ENCODE peak calls at places on chromosome 1, in eight cellular contexts. F is activated T-helper 1 cell treated with anti-CD3 and anti-CD28 coated beads, Interleukin-12 subunit alpha, Interleukin-12 subunit beta, Interleukin-2, Interleukin-4 antibody, amounts not matched to agents 30 ng/mL and 10 ng/mL and 1 ng/mL, durations not matched to agents 14 hours and 24 hours and 36 hours; H is KBM-7; Q is AG09319; N is M059J; O is cerebellum; J is tibial artery; L is activated naive CD4-positive, alpha-beta T cell. W is an unnamed sample.

GRCh38 chr1:187465441-187465840 is 636.7 kb downstream of the PLA2G4A start:
- DNase-seq in F (no peak), H (no peak), Q (no peak), N (no peak), O (no peak), J (no peak), L (no peak), W (no peak)

GRCh38 chr1:115810609-115811008 is 30.3 kb downstream of the NHLH2 start:
- DNase-seq in F (no peak), H (no peak), Q (no peak), N (no peak), O (no peak), J (no peak), L (no peak), W (no peak)

GRCh38 chr1:88946845-88947244 is 45.6 kb downstream of the KYAT3 start:
- DNase-seq in F (no peak), H (no peak), Q (no peak), N (no peak), O (no peak), J (no peak), L (no peak), W (peak; percentile 49)

GRCh38 chr1:95039360-95040031 is 33.3 kb downstream of the ALG14 start:
- DNase-seq in F (no peak), H (no peak), Q (no peak), N (peak; percentile 84), O (no peak), J (no peak), L (no peak), W (peak; percentile 31)

GRCh38 chr1:150149490-150150453 is at the start of gene PLEKHO1:
- DNase-seq in F (peak; percentile 68), H (peak; percentile 69), Q (peak; percentile 49), N (peak; percentile 83), O (peak; percentile 73), J (peak; percentile 90), L (peak; percentile 73), W (peak; percentile 79)

GRCh38 chr1:101239095-101240040 is 2.5 kb downstream of the S1PR1 start:
- DNase-seq in F (peak; percentile 71), H (no peak), Q (no peak), N (no peak), O (no peak), J (no peak), L (peak; percentile 30), W (no peak)

GRCh38 chr1:193940176-193940575 is 753.8 kb upstream of the B3GALT2 start:
- DNase-seq in F (no peak), H (no peak), Q (no peak), N (no peak), O (no peak), J (no peak), L (no peak), W (no peak)

GRCh38 chr1:6743189-6744101 is 41.8 kb upstream of the CAMTA1 start:
- DNase-seq in F (no peak), H (peak; percentile 94), Q (peak; percentile 57), N (peak; percentile 90), O (no peak), J (peak; percentile 60), L (peak; percentile 7), W (peak; percentile 71)

GRCh38 chr1:75130865-75131592 is 3.2 kb upstream of the LHX8 start:
- DNase-seq in F (no peak), H (no peak), Q (no peak), N (no peak), O (no peak), J (no peak), L (no peak), W (no peak)